ENCODE peak calls at places on chromosomes 1 and 21, in five cellular contexts. One of them, this sample, is unnamed.

GRCh38 chr1:89780721-89781120 is 40.1 kb upstream of the LRRC8D start:
- DNase-seq in A549: peak
- DNase-seq in HepG2: peak
- DNase-seq in IMR-90: peak
- DNase-seq in K562: no peak
- DNase-seq in this sample: no peak

GRCh38 chr1:154501423-154502065 is 475 bp upstream of the TDRD10 start:
- DNase-seq in A549: no peak
- DNase-seq in HepG2: no peak
- DNase-seq in IMR-90: no peak
- DNase-seq in K562: no peak
- DNase-seq in this sample: no peak

GRCh38 chr1:77539510-77540142 is 142.8 kb downstream of the ZZZ3 start:
- DNase-seq in A549: peak
- DNase-seq in HepG2: no peak
- DNase-seq in IMR-90: peak
- DNase-seq in K562: no peak
- DNase-seq in this sample: no peak

GRCh38 chr1:68293122-68293521 is 60.8 kb upstream of the WLS start:
- DNase-seq in A549: no peak
- DNase-seq in HepG2: no peak
- DNase-seq in IMR-90: no peak
- DNase-seq in K562: no peak
- DNase-seq in this sample: no peak

GRCh38 chr1:97050501-97050900 is 328.9 kb downstream of the PTBP2 start:
- DNase-seq in A549: peak
- DNase-seq in HepG2: no peak
- DNase-seq in IMR-90: peak
- DNase-seq in K562: no peak
- DNase-seq in this sample: no peak

GRCh38 chr1:77430966-77431735 is 149.3 kb downstream of the AK5 start:
- DNase-seq in A549: no peak
- DNase-seq in HepG2: no peak
- DNase-seq in IMR-90: peak
- DNase-seq in K562: no peak
- DNase-seq in this sample: no peak

GRCh38 chr1:25006770-25007169 is 76.7 kb upstream of the RUNX3 start:
- DNase-seq in A549: no peak
- DNase-seq in HepG2: no peak
- DNase-seq in IMR-90: peak
- DNase-seq in K562: no peak
- DNase-seq in this sample: no peak

GRCh38 chr1:215842905-215843304 is 275.8 kb downstream of the KCTD3 start:
- DNase-seq in A549: no peak
- DNase-seq in HepG2: no peak
- DNase-seq in IMR-90: peak
- DNase-seq in K562: no peak
- DNase-seq in this sample: no peak

GRCh38 chr1:205676597-205676996 is 3.7 kb downstream of the SLC45A3 start:
- DNase-seq in A549: no peak
- DNase-seq in HepG2: no peak
- DNase-seq in IMR-90: no peak
- DNase-seq in K562: no peak
- DNase-seq in this sample: no peak

GRCh38 chr1:18808561-18808960 is 50.9 kb downstream of the TAS1R2 start:
- DNase-seq in A549: no peak
- DNase-seq in HepG2: no peak
- DNase-seq in IMR-90: no peak
- DNase-seq in K562: no peak
- DNase-seq in this sample: no peak

GRCh38 chr1:34865981-34866761 is 6.6 kb upstream of the SMIM12 start:
- DNase-seq in A549: peak
- DNase-seq in HepG2: peak
- DNase-seq in IMR-90: peak
- DNase-seq in K562: peak
- DNase-seq in this sample: peak

GRCh38 chr1:205049479-205049878 is 6.5 kb downstream of the CNTN2 start:
- DNase-seq in A549: no peak
- DNase-seq in HepG2: no peak
- DNase-seq in IMR-90: no peak
- DNase-seq in K562: no peak
- DNase-seq in this sample: no peak

GRCh38 chr21:28099296-28099695 is 893.4 kb downstream of the LTN1 start:
- DNase-seq in A549: no peak
- DNase-seq in HepG2: no peak
- DNase-seq in IMR-90: peak
- DNase-seq in K562: no peak
- DNase-seq in this sample: no peak

GRCh38 chr1:72366473-72366872 is 84.1 kb upstream of the NEGR1 start:
- DNase-seq in A549: no peak
- DNase-seq in HepG2: peak
- DNase-seq in IMR-90: peak
- DNase-seq in K562: no peak
- DNase-seq in this sample: no peak

GRCh38 chr21:15192243-15192642 is 127.4 kb upstream of the NRIP1 start:
- DNase-seq in A549: peak
- DNase-seq in HepG2: no peak
- DNase-seq in IMR-90: no peak
- DNase-seq in K562: no peak
- DNase-seq in this sample: no peak

GRCh38 chr21:31682625-31683024 is 23.1 kb downstream of the SOD1 start:
- DNase-seq in A549: no peak
- DNase-seq in HepG2: no peak
- DNase-seq in IMR-90: peak
- DNase-seq in K562: no peak
- DNase-seq in this sample: no peak

GRCh38 chr1:172883844-172884243 is 166.9 kb downstream of the TNFSF18 start:
- DNase-seq in A549: no peak
- DNase-seq in HepG2: no peak
- DNase-seq in IMR-90: no peak
- DNase-seq in K562: no peak
- DNase-seq in this sample: no peak

GRCh38 chr21:43880111-43880985 is 15.3 kb downstream of the AGPAT3 start:
- DNase-seq in A549: no peak
- DNase-seq in HepG2: no peak
- DNase-seq in IMR-90: peak
- DNase-seq in K562: no peak
- DNase-seq in this sample: no peak

GRCh38 chr1:181102841-181103240 is 14.3 kb downstream of the IER5 start:
- DNase-seq in A549: no peak
- DNase-seq in HepG2: no peak
- DNase-seq in IMR-90: no peak
- DNase-seq in K562: no peak
- DNase-seq in this sample: no peak

GRCh38 chr21:46081022-46081861 is 16.7 kb upstream of the COL6A2 start:
- DNase-seq in A549: no peak
- DNase-seq in HepG2: no peak
- DNase-seq in IMR-90: no peak
- DNase-seq in K562: peak
- DNase-seq in this sample: no peak

GRCh38 chr1:2193514-2194251 is 889 bp downstream of the FAAP20 start:
- DNase-seq in A549: no peak
- DNase-seq in HepG2: no peak
- DNase-seq in IMR-90: no peak
- DNase-seq in K562: peak
- DNase-seq in this sample: peak

GRCh38 chr21:37797403-37797802 is 118.9 kb downstream of the KCNJ6 start:
- DNase-seq in A549: no peak
- DNase-seq in HepG2: no peak
- DNase-seq in IMR-90: no peak
- DNase-seq in K562: no peak
- DNase-seq in this sample: no peak

GRCh38 chr1:14543191-14543849 is 55.2 kb upstream of the KAZN start:
- DNase-seq in A549: no peak
- DNase-seq in HepG2: no peak
- DNase-seq in IMR-90: peak
- DNase-seq in K562: no peak
- DNase-seq in this sample: no peak

GRCh38 chr1:203667616-203668015 is 41.0 kb downstream of the ATP2B4 start:
- DNase-seq in A549: no peak
- DNase-seq in HepG2: no peak
- DNase-seq in IMR-90: no peak
- DNase-seq in K562: no peak
- DNase-seq in this sample: no peak
- TF ChIP-seq MAFK in A549: no peak
- TF ChIP-seq MAFK in HepG2: no peak
- TF ChIP-seq MAFK in IMR-90: no peak
- TF ChIP-seq MAFK in K562: no peak
- TF ChIP-seq MAFK in this sample: no peak

GRCh38 chr1:16156848-16157495 is 1.1 kb upstream of the EPHA2 start:
- DNase-seq in A549: no peak
- DNase-seq in HepG2: peak
- DNase-seq in IMR-90: peak
- DNase-seq in K562: no peak
- DNase-seq in this sample: no peak

GRCh38 chr1:16158993-16159831 is 3.3 kb upstream of the EPHA2 start:
- DNase-seq in A549: no peak
- DNase-seq in HepG2: no peak
- DNase-seq in IMR-90: no peak
- DNase-seq in K562: no peak
- DNase-seq in this sample: no peak

GRCh38 chr1:16161717-16162116 is 5.8 kb upstream of the EPHA2 start:
- DNase-seq in A549: no peak
- DNase-seq in HepG2: no peak
- DNase-seq in IMR-90: no peak
- DNase-seq in K562: no peak
- DNase-seq in this sample: no peak

GRCh38 chr1:16155537-16156410 is at the start of gene EPHA2:
- DNase-seq in A549: peak
- DNase-seq in HepG2: peak
- DNase-seq in IMR-90: peak
- DNase-seq in K562: no peak
- DNase-seq in this sample: peak

DNA sequence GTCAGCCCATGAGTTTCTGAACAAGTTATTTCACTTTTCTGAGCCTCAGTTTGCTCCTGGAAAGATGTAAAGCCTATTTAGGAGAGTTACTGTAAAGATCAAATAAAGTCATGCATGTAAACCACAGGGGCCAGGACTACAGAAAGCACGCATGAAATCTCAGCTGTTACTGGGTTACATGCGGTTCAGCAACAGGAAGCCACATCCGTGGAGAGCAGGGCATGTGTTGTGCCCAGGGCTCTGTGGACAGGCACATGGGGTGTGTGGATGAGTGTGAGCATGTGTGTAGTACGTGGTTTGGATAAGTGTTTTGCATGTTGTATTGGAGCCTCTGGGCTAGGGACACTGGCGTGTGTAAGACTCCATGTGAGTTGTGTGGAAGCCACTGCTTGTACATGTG is 2.2 kb upstream of the EPHA2 start:
- DNase-seq in A549: no peak
- DNase-seq in HepG2: no peak
- DNase-seq in IMR-90: no peak
- DNase-seq in K562: no peak
- DNase-seq in this sample: no peak
- TF ChIP-seq MAFK in A549: no peak
- TF ChIP-seq MAFK in HepG2: no peak
- TF ChIP-seq MAFK in IMR-90: no peak
- TF ChIP-seq MAFK in K562: no peak
- TF ChIP-seq MAFK in this sample: no peak

GRCh38 chr1:234600418-234601216 is 9.4 kb downstream of the IRF2BP2 start:
- DNase-seq in A549: peak
- DNase-seq in HepG2: peak
- DNase-seq in IMR-90: no peak
- DNase-seq in K562: peak
- DNase-seq in this sample: no peak
- TF ChIP-seq MAFK in A549: no peak
- TF ChIP-seq MAFK in HepG2: peak
- TF ChIP-seq MAFK in IMR-90: no peak
- TF ChIP-seq MAFK in K562: no peak
- TF ChIP-seq MAFK in this sample: no peak

GRCh38 chr1:245195398-245195797 is 40.6 kb downstream of the KIF26B start:
- DNase-seq in A549: no peak
- DNase-seq in HepG2: no peak
- DNase-seq in IMR-90: no peak
- DNase-seq in K562: no peak
- DNase-seq in this sample: no peak
- TF ChIP-seq MAFK in A549: no peak
- TF ChIP-seq MAFK in HepG2: no peak
- TF ChIP-seq MAFK in IMR-90: no peak
- TF ChIP-seq MAFK in K562: no peak
- TF ChIP-seq MAFK in this sample: no peak

GRCh38 chr1:53132176-53132575 is 10.3 kb downstream of the SLC1A7 start:
- DNase-seq in A549: no peak
- DNase-seq in HepG2: no peak
- DNase-seq in IMR-90: no peak
- DNase-seq in K562: no peak
- DNase-seq in this sample: no peak
- TF ChIP-seq MAFK in A549: no peak
- TF ChIP-seq MAFK in HepG2: no peak
- TF ChIP-seq MAFK in IMR-90: no peak
- TF ChIP-seq MAFK in K562: no peak
- TF ChIP-seq MAFK in this sample: no peak